ENCODE peak calls at places on chromosomes 4 and X, in six cellular contexts. One of them, this sample, is unnamed.
A peak's percentile ranks its signal among the peaks of the same experiment; 100 is the strongest.

GRCh38 chrX:15349046-15349445 is 13.7 kb upstream of the PIGA start:
- DNase-seq in HCT116: peak; percentile 39
- DNase-seq in K562: peak; percentile 13
- DNase-seq in SK-N-SH: peak; percentile 62
- DNase-seq in GM12878: no peak
- DNase-seq in H1: no peak
- DNase-seq in this sample: peak; percentile 55

GRCh38 chr4:52982246-52982950 is 120.3 kb downstream of the RASL11B start:
- DNase-seq in GM12878: no peak
- DNase-seq in H1: no peak
- DNase-seq in K562: peak; percentile 18
- DNase-seq in HCT116: peak; percentile 28
- DNase-seq in SK-N-SH: peak; percentile 51
- DNase-seq in this sample: peak; percentile 32

GRCh38 chr4:71878388-71878787 is 94.5 kb upstream of the GC start:
- DNase-seq in SK-N-SH: no peak
- DNase-seq in HCT116: no peak
- DNase-seq in H1: no peak
- DNase-seq in GM12878: no peak
- DNase-seq in K562: no peak
- DNase-seq in this sample: no peak

GRCh38 chrX:313546-313945 is 5.0 kb downstream of the GTPBP6 start:
- DNase-seq in HCT116: no peak
- DNase-seq in SK-N-SH: no peak
- DNase-seq in K562: no peak
- DNase-seq in GM12878: no peak
- DNase-seq in H1: no peak
- DNase-seq in this sample: no peak

GRCh38 chrX:16882188-16882587 is 12.0 kb upstream of the RBBP7 start:
- DNase-seq in SK-N-SH: peak; percentile 34
- DNase-seq in GM12878: no peak
- DNase-seq in H1: no peak
- DNase-seq in K562: no peak
- DNase-seq in HCT116: no peak
- DNase-seq in this sample: no peak

GRCh38 chr4:88429401-88429800 is 27.5 kb upstream of the HERC5 start:
- DNase-seq in SK-N-SH: no peak
- DNase-seq in H1: no peak
- DNase-seq in K562: no peak
- DNase-seq in GM12878: no peak
- DNase-seq in HCT116: no peak
- DNase-seq in this sample: no peak

GRCh38 chr4:105060628-105061027 is 86.0 kb upstream of the TET2 start:
- DNase-seq in SK-N-SH: no peak
- DNase-seq in K562: no peak
- DNase-seq in GM12878: peak; percentile 98
- DNase-seq in H1: no peak
- DNase-seq in HCT116: no peak
- DNase-seq in this sample: no peak

GRCh38 chr4:175470141-175470540 is 341.9 kb downstream of the GPM6A start:
- DNase-seq in H1: no peak
- DNase-seq in K562: no peak
- DNase-seq in HCT116: no peak
- DNase-seq in GM12878: no peak
- DNase-seq in SK-N-SH: no peak
- DNase-seq in this sample: no peak

GRCh38 chr4:64784125-64784524 is 374.9 kb upstream of the TECRL start:
- DNase-seq in HCT116: no peak
- DNase-seq in H1: no peak
- DNase-seq in SK-N-SH: no peak
- DNase-seq in K562: no peak
- DNase-seq in GM12878: no peak
- DNase-seq in this sample: no peak

GRCh38 chr4:137180349-137180748 is 351.9 kb downstream of the PCDH18 start:
- DNase-seq in H1: no peak
- DNase-seq in SK-N-SH: no peak
- DNase-seq in GM12878: no peak
- DNase-seq in HCT116: peak; percentile 1
- DNase-seq in K562: no peak
- DNase-seq in this sample: no peak

GRCh38 chrX:9342581-9343051 is 122.2 kb upstream of the TBL1X start:
- DNase-seq in GM12878: no peak
- DNase-seq in HCT116: peak; percentile 71
- DNase-seq in H1: peak; percentile 77
- DNase-seq in K562: peak; percentile 90
- DNase-seq in SK-N-SH: peak; percentile 90
- DNase-seq in this sample: peak; percentile 29

GRCh38 chr4:109826719-109827118 is 1.1 kb upstream of the RRH start:
- DNase-seq in HCT116: no peak
- DNase-seq in H1: no peak
- DNase-seq in GM12878: no peak
- DNase-seq in SK-N-SH: peak; percentile 28
- DNase-seq in K562: peak; percentile 22
- DNase-seq in this sample: no peak

GRCh38 chr4:87227704-87228560 is 7.5 kb upstream of the KLHL8 start:
- DNase-seq in H1: no peak
- DNase-seq in HCT116: no peak
- DNase-seq in K562: no peak
- DNase-seq in SK-N-SH: no peak
- DNase-seq in GM12878: no peak
- DNase-seq in this sample: no peak

GRCh38 chrX:150849996-150850720 is 48.3 kb downstream of the CD99L2 start:
- DNase-seq in SK-N-SH: no peak
- DNase-seq in GM12878: no peak
- DNase-seq in HCT116: no peak
- DNase-seq in K562: no peak
- DNase-seq in H1: no peak
- DNase-seq in this sample: no peak

GRCh38 chrX:44343412-44343942 is at the start of gene EFHC2:
- DNase-seq in SK-N-SH: peak; percentile 60
- DNase-seq in GM12878: no peak
- DNase-seq in K562: peak; percentile 71
- DNase-seq in H1: peak; percentile 60
- DNase-seq in HCT116: no peak
- DNase-seq in this sample: no peak

GRCh38 chr4:151850751-151851150 is 89.9 kb upstream of the GATB start:
- DNase-seq in SK-N-SH: no peak
- DNase-seq in H1: no peak
- DNase-seq in K562: no peak
- DNase-seq in HCT116: no peak
- DNase-seq in GM12878: no peak
- DNase-seq in this sample: no peak

GRCh38 chr4:78704981-78705757 is 71.0 kb upstream of the BMP2K start:
- DNase-seq in HCT116: no peak
- DNase-seq in SK-N-SH: no peak
- DNase-seq in H1: no peak
- DNase-seq in GM12878: no peak
- DNase-seq in K562: no peak
- DNase-seq in this sample: peak; percentile 10

GRCh38 chr4:115249808-115250207 is 136.4 kb upstream of the NDST4 start:
- DNase-seq in HCT116: peak; percentile 27
- DNase-seq in H1: no peak
- DNase-seq in K562: no peak
- DNase-seq in SK-N-SH: no peak
- DNase-seq in GM12878: no peak
- DNase-seq in this sample: no peak

GRCh38 chrX:10006086-10006485 is 38.9 kb downstream of the CLDN34 start:
- DNase-seq in GM12878: no peak
- DNase-seq in HCT116: no peak
- DNase-seq in SK-N-SH: no peak
- DNase-seq in K562: no peak
- DNase-seq in H1: no peak
- DNase-seq in this sample: no peak

GRCh38 chrX:15382809-15383208 is 1.4 kb downstream of the VEGFD start:
- DNase-seq in H1: no peak
- DNase-seq in HCT116: no peak
- DNase-seq in SK-N-SH: no peak
- DNase-seq in K562: no peak
- DNase-seq in GM12878: no peak
- DNase-seq in this sample: no peak

GRCh38 chr4:184268574-184269160 is 51.0 kb upstream of the ENPP6 start:
- DNase-seq in SK-N-SH: no peak
- DNase-seq in K562: peak; percentile 32
- DNase-seq in H1: no peak
- DNase-seq in GM12878: no peak
- DNase-seq in HCT116: no peak
- DNase-seq in this sample: no peak

GRCh38 chr4:90174622-90175023 is 47.4 kb downstream of the CCSER1 start:
- DNase-seq in H1: no peak
- DNase-seq in K562: no peak
- DNase-seq in GM12878: no peak
- DNase-seq in SK-N-SH: no peak
- DNase-seq in HCT116: peak; percentile 51
- DNase-seq in this sample: no peak

GRCh38 chr4:90546114-90546513 is 418.9 kb downstream of the CCSER1 start:
- DNase-seq in K562: no peak
- DNase-seq in GM12878: no peak
- DNase-seq in HCT116: no peak
- DNase-seq in SK-N-SH: no peak
- DNase-seq in H1: no peak
- DNase-seq in this sample: no peak

GRCh38 chr4:148954011-148954749 is 512.0 kb upstream of the NR3C2 start:
- DNase-seq in K562: no peak
- DNase-seq in H1: no peak
- DNase-seq in GM12878: no peak
- DNase-seq in SK-N-SH: no peak
- DNase-seq in HCT116: no peak
- DNase-seq in this sample: no peak

GRCh38 chrX:18875256-18875878 is 108.5 kb downstream of the PHKA2 start:
- DNase-seq in SK-N-SH: peak; percentile 49
- DNase-seq in K562: no peak
- DNase-seq in HCT116: no peak
- DNase-seq in H1: no peak
- DNase-seq in GM12878: no peak
- DNase-seq in this sample: no peak

GRCh38 chrX:139930923-139931645 is 1.8 kb downstream of the ATP11C start:
- DNase-seq in SK-N-SH: peak; percentile 42
- DNase-seq in H1: no peak
- DNase-seq in GM12878: no peak
- DNase-seq in HCT116: no peak
- DNase-seq in K562: peak; percentile 15
- DNase-seq in this sample: peak; percentile 20

GRCh38 chrX:101029665-101030064 is 22.2 kb downstream of the TRMT2B start:
- DNase-seq in HCT116: no peak
- DNase-seq in GM12878: no peak
- DNase-seq in H1: no peak
- DNase-seq in K562: no peak
- DNase-seq in SK-N-SH: no peak
- DNase-seq in this sample: no peak

GRCh38 chrX:133444952-133445831 is 29.9 kb upstream of the GPC4 start:
- DNase-seq in GM12878: no peak
- DNase-seq in HCT116: peak; percentile 31
- DNase-seq in SK-N-SH: no peak
- DNase-seq in K562: no peak
- DNase-seq in H1: no peak
- DNase-seq in this sample: no peak

GRCh38 chr4:95124906-95125504 is 367.2 kb downstream of the BMPR1B start:
- DNase-seq in K562: peak; percentile 9
- DNase-seq in SK-N-SH: peak; percentile 36
- DNase-seq in HCT116: peak; percentile 56
- DNase-seq in GM12878: no peak
- DNase-seq in H1: no peak
- DNase-seq in this sample: peak; percentile 8
- TF ChIP-seq YY1 in K562: no peak
- TF ChIP-seq YY1 in SK-N-SH: no peak
- TF ChIP-seq YY1 in HCT116: no peak
- TF ChIP-seq YY1 in GM12878: no peak
- TF ChIP-seq YY1 in H1: no peak
- TF ChIP-seq YY1 in this sample: no peak

DNA sequence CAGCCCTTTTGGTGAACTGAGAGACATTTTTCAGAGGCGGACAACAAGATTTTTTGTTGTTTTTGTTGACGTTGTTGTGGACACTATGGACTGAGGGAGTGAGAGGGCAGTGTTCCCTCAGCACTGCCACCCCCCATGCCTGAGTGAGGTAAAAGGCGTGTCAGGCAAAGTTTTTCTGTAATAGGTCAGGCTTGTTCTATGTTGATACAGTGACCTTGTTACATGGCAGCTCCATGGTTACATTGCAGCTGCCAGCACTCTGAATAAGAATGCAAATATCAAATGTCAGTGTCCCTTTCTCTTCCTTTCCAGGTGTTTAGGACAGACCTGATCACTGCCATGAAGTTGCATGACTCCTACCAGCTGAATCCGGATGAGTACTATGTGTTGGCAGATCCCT is 36.6 kb downstream of the JADE1 start:
- DNase-seq in K562: no peak
- DNase-seq in SK-N-SH: no peak
- DNase-seq in GM12878: no peak
- DNase-seq in H1: no peak
- DNase-seq in HCT116: no peak
- DNase-seq in this sample: no peak
- H3K27ac ChIP-seq in K562: no peak overlapping the region
- H3K27ac ChIP-seq in SK-N-SH: no peak overlapping the region
- H3K27ac ChIP-seq in GM12878: no peak overlapping the region
- H3K27ac ChIP-seq in H1: no peak overlapping the region
- H3K27ac ChIP-seq in HCT116: no peak overlapping the region
- H3K27ac ChIP-seq in this sample: no peak overlapping the region

DNA sequence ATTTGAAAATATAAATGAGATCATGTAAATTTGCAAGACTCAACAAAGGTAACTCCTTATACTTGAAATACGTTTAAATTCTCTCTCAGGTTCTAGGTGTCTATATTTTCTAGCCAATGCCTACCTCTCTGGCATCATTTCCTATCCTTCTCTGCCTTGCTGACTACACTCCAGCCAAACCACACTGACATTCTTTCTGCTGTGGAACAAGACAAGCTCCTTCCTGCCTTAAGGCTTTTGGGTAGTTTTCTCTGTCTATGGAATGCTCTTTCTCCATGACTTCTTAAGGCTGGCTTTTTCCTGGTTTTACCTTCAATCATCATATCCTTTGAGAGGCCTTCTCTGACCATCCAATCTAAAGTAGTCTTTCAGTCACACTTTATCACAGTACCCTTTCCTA is 201.0 kb downstream of the SPRY1 start:
- DNase-seq in GM12878: no peak
- DNase-seq in H1: no peak
- DNase-seq in SK-N-SH: no peak
- DNase-seq in HCT116: no peak
- DNase-seq in K562: no peak
- DNase-seq in this sample: no peak
- H3K4me3 ChIP-seq in GM12878: no peak overlapping the region
- H3K4me3 ChIP-seq in H1: no peak overlapping the region
- H3K4me3 ChIP-seq in SK-N-SH: no peak overlapping the region
- H3K4me3 ChIP-seq in HCT116: no peak overlapping the region
- H3K4me3 ChIP-seq in K562: no peak overlapping the region
- H3K4me3 ChIP-seq in this sample: no peak overlapping the region

GRCh38 chrX:65643046-65643785 is 24.2 kb upstream of the MSN start:
- DNase-seq in K562: no peak
- DNase-seq in H1: no peak
- DNase-seq in HCT116: no peak
- DNase-seq in SK-N-SH: no peak
- DNase-seq in GM12878: no peak
- DNase-seq in this sample: no peak

GRCh38 chrX:65647801-65648200 is 19.7 kb upstream of the MSN start:
- DNase-seq in H1: no peak
- DNase-seq in GM12878: no peak
- DNase-seq in HCT116: no peak
- DNase-seq in SK-N-SH: no peak
- DNase-seq in K562: no peak
- DNase-seq in this sample: no peak

GRCh38 chrX:65643786-65644111 is 23.7 kb upstream of the MSN start:
- DNase-seq in SK-N-SH: no peak
- DNase-seq in H1: no peak
- DNase-seq in K562: no peak
- DNase-seq in GM12878: no peak
- DNase-seq in HCT116: no peak
- DNase-seq in this sample: no peak

GRCh38 chrX:65644621-65645287 is 22.7 kb upstream of the MSN start:
- DNase-seq in K562: no peak
- DNase-seq in GM12878: no peak
- DNase-seq in SK-N-SH: peak; percentile 12
- DNase-seq in H1: no peak
- DNase-seq in HCT116: peak; percentile 39
- DNase-seq in this sample: no peak
- TF ChIP-seq YY1 in K562: no peak
- TF ChIP-seq YY1 in GM12878: no peak
- TF ChIP-seq YY1 in SK-N-SH: no peak
- TF ChIP-seq YY1 in H1: no peak
- TF ChIP-seq YY1 in HCT116: no peak
- TF ChIP-seq YY1 in this sample: no peak